ENCODE peak calls at places on chromosomes 4 and X, in six cellular contexts. M is astrocyte, I is chondrocyte, B is bronchial epithelial cell, J is IMR-90, H is choroid plexus epithelial cell. Y is an unnamed sample.

GRCh38 chrX:119693996-119694451 is 1.1 kb upstream of the SEPTIN6 start:
- DNase-seq in M (no peak), I (no peak), B (no peak), J (no peak), H (no peak), Y (no peak)

GRCh38 chr4:62260256-62260655 is 1060.1 kb downstream of the ADGRL3 start:
- DNase-seq in B (no peak), H (no peak), J (no peak), I (no peak), M (no peak), Y (no peak)

GRCh38 chrX:128464091-128464490 is 411.9 kb upstream of the ACTRT1 start:
- DNase-seq in I (no peak), B (peak), M (peak), H (no peak), J (no peak), Y (no peak)

GRCh38 chr4:83876047-83876446 is 340.1 kb downstream of the GPAT3 start:
- DNase-seq in H (peak), B (peak), M (peak), I (no peak), J (peak), Y (no peak)

GRCh38 chr4:10077492-10078335 is 38.9 kb downstream of the WDR1 start:
- DNase-seq in J (no peak), B (no peak), M (no peak), H (no peak), I (peak), Y (peak)

GRCh38 chr4:54036184-54036583 is 28.2 kb downstream of the CHIC2 start:
- DNase-seq in J (no peak), B (no peak), I (no peak), M (no peak), H (no peak), Y (no peak)

GRCh38 chr4:85448880-85449763 is 25.8 kb upstream of the ARHGAP24 start:
- DNase-seq in B (no peak), J (no peak), M (no peak), H (no peak), I (no peak), Y (no peak)

GRCh38 chr4:140256335-140256734 is 102.4 kb upstream of the MAML3 start:
- DNase-seq in M (peak), J (peak), H (peak), I (no peak), B (peak), Y (no peak)

GRCh38 chr4:140720387-140721087 is 35.6 kb downstream of the TBC1D9 start:
- DNase-seq in B (peak), M (no peak), I (no peak), H (no peak), J (no peak), Y (peak)

GRCh38 chr4:108372678-108373077 is 203.9 kb upstream of the LEF1 start:
- DNase-seq in I (no peak), M (no peak), B (no peak), H (no peak), J (no peak), Y (no peak)

GRCh38 chr4:8907596-8908205 is 36.1 kb upstream of the HMX1 start:
- DNase-seq in J (no peak), H (no peak), I (peak), B (no peak), M (no peak), Y (peak)

GRCh38 chr4:99652596-99653436 is 4.8 kb downstream of the C4orf54 start:
- DNase-seq in J (no peak), H (no peak), M (no peak), B (no peak), I (peak), Y (peak)

GRCh38 chr4:65918217-65918616 is 247.9 kb upstream of the EPHA5 start:
- DNase-seq in H (no peak), M (peak), J (no peak), I (no peak), B (no peak), Y (no peak)

GRCh38 chr4:92600638-92601037 is 296.9 kb downstream of the GRID2 start:
- DNase-seq in J (no peak), H (no peak), I (peak), B (no peak), M (no peak), Y (peak)

GRCh38 chrX:74534569-74535038 is 79.8 kb downstream of the RLIM start:
- DNase-seq in I (no peak), M (peak), H (peak), J (peak), B (peak), Y (no peak)

GRCh38 chr4:116055857-116056827 is 942.7 kb upstream of the NDST4 start:
- DNase-seq in M (peak), B (peak), J (no peak), I (no peak), H (peak), Y (no peak)
- TF ChIP-seq CTCF in M (peak), B (no peak), J (no peak), I (peak), H (peak), Y (no peak)

GRCh38 chr4:141860974-141861373 is 224.6 kb downstream of the IL15 start:
- DNase-seq in B (peak), J (no peak), H (no peak), I (no peak), M (no peak), Y (no peak)
- TF ChIP-seq CTCF in B (peak), J (no peak), H (no peak), I (no peak), M (no peak), Y (no peak)

GRCh38 chrX:66255359-66255967 is 91.4 kb downstream of the HEPH start:
- DNase-seq in H (no peak), B (no peak), I (no peak), M (no peak), J (no peak), Y (no peak)
- TF ChIP-seq CTCF in H (no peak), B (no peak), I (no peak), M (no peak), J (no peak), Y (no peak)

DNA sequence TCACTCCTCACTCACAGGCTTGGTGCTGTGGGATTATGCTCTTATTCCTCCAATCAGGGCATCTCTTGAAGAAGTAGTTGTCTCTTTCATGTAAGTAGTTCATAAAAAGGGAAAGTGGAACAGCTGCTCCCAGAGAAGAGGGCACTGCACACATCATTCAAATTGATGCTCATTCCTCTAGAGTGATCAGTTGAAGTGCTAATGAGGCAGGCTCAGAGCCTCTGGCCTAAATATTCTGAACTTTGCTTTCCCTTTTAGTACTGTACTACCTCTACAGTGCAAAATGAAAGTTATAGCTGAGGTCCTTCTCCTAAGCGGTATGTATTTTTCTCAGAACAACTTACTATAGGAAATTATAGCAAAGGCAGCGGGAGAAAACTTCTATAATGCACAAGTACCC is 1453.1 kb downstream of the ARAP2 start:
- DNase-seq in B (no peak), J (no peak), H (no peak), I (no peak), M (no peak), Y (no peak)
- TF ChIP-seq CTCF in B (no peak), J (no peak), H (no peak), I (no peak), M (no peak), Y (no peak)

DNA sequence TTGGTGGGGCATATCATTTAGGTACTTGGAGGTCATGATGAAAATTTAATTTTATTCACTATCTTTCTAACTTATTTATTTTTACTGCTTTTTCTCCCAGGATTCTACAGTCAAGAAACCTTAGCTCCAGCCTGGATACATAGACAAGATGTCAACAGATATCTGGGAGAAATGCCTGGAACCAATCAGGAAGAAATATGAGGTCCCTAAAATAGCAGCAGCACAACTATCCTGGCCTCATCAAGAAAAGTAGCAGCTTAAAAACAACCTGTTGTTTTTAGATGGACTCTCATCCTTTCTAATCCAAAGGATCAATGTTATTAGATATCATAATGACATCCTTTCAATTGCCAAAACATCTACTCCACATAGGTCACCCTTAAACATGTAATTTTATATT is 54.5 kb downstream of the MAOB start:
- DNase-seq in B (no peak), I (no peak), M (no peak), J (no peak), H (no peak), Y (no peak)
- TF ChIP-seq CTCF in B (no peak), I (no peak), M (no peak), J (no peak), H (no peak), Y (no peak)

GRCh38 chr4:657338-658030 is 16.6 kb downstream of the ATP5ME start:
- DNase-seq in H (no peak), I (peak), B (no peak), M (no peak), J (no peak), Y (peak)
- TF ChIP-seq CTCF in H (no peak), I (no peak), B (no peak), M (no peak), J (no peak), Y (no peak)

DNA sequence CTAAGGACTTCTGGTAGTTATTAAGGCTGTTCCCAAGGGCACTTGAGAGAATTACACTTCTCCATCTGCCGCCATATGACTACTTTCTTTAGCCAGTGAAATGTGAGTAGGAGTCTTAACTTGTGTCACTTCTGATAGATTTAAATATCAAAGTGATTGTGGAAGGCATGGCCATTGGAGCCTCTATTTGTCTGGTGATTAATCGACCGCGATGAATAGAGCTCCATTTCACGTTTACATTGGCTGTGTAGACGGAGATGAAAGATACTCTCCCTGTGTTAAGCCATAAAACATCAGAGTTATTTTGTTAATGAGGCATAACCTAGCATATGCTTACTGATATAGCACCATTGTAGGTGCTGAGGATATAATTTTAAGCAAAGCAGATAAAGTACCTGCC is 852.4 kb downstream of the CCSER1 start:
- DNase-seq in B (no peak), I (no peak), H (no peak), J (no peak), M (no peak), Y (no peak)
- TF ChIP-seq CTCF in B (no peak), I (no peak), H (no peak), J (no peak), M (no peak), Y (no peak)

GRCh38 chrX:47112316-47112954 is 32.1 kb downstream of the NDUFB11 start:
- DNase-seq in I (no peak), J (no peak), B (peak), M (peak), H (peak), Y (no peak)
- TF ChIP-seq CTCF in I (no peak), J (no peak), B (no peak), M (no peak), H (no peak), Y (no peak)

DNA sequence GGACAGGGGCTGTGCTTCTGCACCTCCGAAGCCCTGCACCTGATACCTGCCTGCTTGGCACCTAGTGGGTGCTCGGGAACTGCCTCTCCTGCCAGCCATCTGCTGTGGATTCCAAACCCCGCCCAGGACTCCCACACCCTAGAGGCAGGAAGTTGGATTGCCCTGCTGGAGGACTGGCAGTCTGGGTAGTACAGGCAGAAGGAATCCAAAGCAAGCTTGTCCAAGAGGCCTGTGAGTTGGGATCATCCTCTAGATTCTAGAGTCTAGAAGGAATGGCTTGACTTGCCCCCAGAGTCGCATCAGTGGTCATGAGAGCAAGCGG is 64.6 kb upstream of the MTM1 start:
- DNase-seq in I (no peak), J (no peak), B (peak), M (no peak), H (no peak), Y (no peak)
- TF ChIP-seq CTCF in I (no peak), J (no peak), B (peak), M (no peak), H (no peak), Y (no peak)

DNA sequence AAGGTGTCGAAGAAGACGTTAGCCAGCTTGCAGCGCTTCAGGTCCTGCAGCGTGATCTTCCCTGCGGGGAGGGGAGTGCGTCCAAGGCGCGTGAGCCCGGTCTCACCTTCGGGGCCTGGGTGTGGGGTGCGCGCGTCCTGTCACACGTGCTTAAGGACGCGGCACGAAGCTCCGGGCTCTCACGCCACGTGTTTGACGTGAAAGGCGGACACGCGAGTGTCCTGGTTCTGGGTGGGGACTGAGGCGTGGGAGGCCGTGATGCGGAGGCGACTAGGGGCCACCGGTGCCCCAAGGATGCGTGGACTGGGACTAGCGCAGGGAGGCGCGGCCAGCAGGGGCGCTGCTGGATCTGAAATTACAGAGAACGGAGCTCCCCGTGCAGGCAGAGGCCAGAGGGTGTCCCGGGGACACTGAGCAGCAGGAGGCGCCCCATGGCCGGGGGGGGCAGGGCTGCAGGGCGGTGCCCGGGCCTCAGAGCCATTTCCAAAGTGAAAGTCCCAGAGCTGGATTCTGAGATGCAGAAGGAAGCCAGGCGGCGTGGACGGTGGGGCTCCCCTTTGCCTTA is 20.3 kb upstream of the GTPBP6 start:
- DNase-seq in H (no peak), J (no peak), B (no peak), M (no peak), I (peak), Y (peak)
- TF ChIP-seq CTCF in H (no peak), J (no peak), B (no peak), M (no peak), I (no peak), Y (no peak)